ENCODE peak calls at places on chromosomes 12 and 14, in nine cellular contexts. A is heart right ventricle, J is astrocyte of the spinal cord, M is HTR-8/SVneo, Q is ascending aorta, I is posterior cingulate gyrus, E is LoVo, Y is glutamatergic neuron, F is AML-193. P is an unnamed sample.

GRCh38 chr12:118480235-118480634 is 103.9 kb downstream of the SUDS3 start:
- DNase-seq in J (no peak), M (no peak), A (no peak), I (no peak), Y (no peak), Q (no peak), E (no peak), F (no peak), P (no peak)

GRCh38 chr12:56988207-56988739 is 18.1 kb downstream of the ZBTB39 start:
- DNase-seq in J (no peak), F (no peak), Y (no peak), I (no peak), Q (no peak), A (peak), E (no peak), M (no peak), P (no peak)

GRCh38 chr12:68932701-68933563 is at the start of gene CPM:
- DNase-seq in Q (peak), F (no peak), E (peak), A (peak), J (no peak), M (peak), I (peak), Y (peak), P (no peak)

GRCh38 chr14:20002319-20002718 is 356 bp downstream of the OR4Q2 start:
- DNase-seq in F (no peak), M (no peak), J (no peak), I (no peak), Q (no peak), E (no peak), A (no peak), Y (no peak), P (no peak)

GRCh38 chr14:104036250-104036649 is 49.2 kb upstream of the ASPG start:
- DNase-seq in M (no peak), Q (no peak), A (no peak), Y (no peak), E (no peak), J (no peak), F (no peak), I (no peak), P (no peak)

GRCh38 chr12:70695361-70696023 is 58.3 kb upstream of the PTPRB start:
- DNase-seq in A (no peak), F (no peak), J (no peak), I (no peak), Q (no peak), Y (no peak), M (no peak), E (no peak), P (no peak)

GRCh38 chr12:106585862-106586534 is 3.2 kb downstream of the RFX4 start:
- DNase-seq in I (no peak), E (no peak), Y (no peak), J (no peak), Q (no peak), M (no peak), A (no peak), F (no peak), P (no peak)

GRCh38 chr12:116736962-116737773 is 701 bp downstream of the SPRING1 start:
- DNase-seq in M (peak), A (no peak), Q (no peak), F (no peak), I (no peak), E (peak), J (no peak), Y (peak), P (no peak)

GRCh38 chr12:48021485-48022179 is 17.4 kb upstream of the COL2A1 start:
- DNase-seq in A (no peak), Q (no peak), F (no peak), I (no peak), M (peak), E (peak), J (no peak), Y (no peak), P (no peak)

GRCh38 chr12:63023926-63024325 is 89.0 kb upstream of the PPM1H start:
- DNase-seq in I (no peak), J (no peak), Q (no peak), A (no peak), E (no peak), M (no peak), F (no peak), Y (no peak), P (no peak)

P was measured in Jurkat, Clone E6-1.